ENCODE peak calls at places on chromosomes 12 and 14, in eight cellular contexts. Y, E, C, N, D, S, Z and X are unnamed samples.
A peak's percentile ranks its signal among the peaks of the same experiment; 100 is the strongest.

GRCh38 chr14:104954746-104955395 is 23.3 kb downstream of the AHNAK2 start:
- DNase-seq in Y (no peak), E (no peak), C (no peak), N (no peak), D (no peak), S (no peak), Z (no peak), X (no peak)

GRCh38 chr14:38197761-38198345 is 9.9 kb upstream of the SSTR1 start:
- DNase-seq in Y (peak; percentile 16), E (no peak), C (no peak), N (no peak), D (no peak), S (no peak), Z (no peak), X (no peak)

GRCh38 chr12:570949-571794 is 92.1 kb downstream of the NINJ2 start:
- DNase-seq in Y (peak; percentile 82), E (peak; percentile 50), C (no peak), N (peak; percentile 82), D (peak; percentile 73), S (peak; percentile 80), Z (peak; percentile 59), X (no peak)

GRCh38 chr12:102144221-102144620 is 24.2 kb downstream of the PARPBP start:
- DNase-seq in Y (no peak), E (no peak), C (no peak), N (no peak), D (no peak), S (no peak), Z (no peak), X (no peak)

GRCh38 chr14:21106191-21106505 is 5.3 kb downstream of the TMEM253 start:
- DNase-seq in Y (no peak), E (no peak), C (no peak), N (no peak), D (no peak), S (no peak), Z (no peak), X (no peak)

GRCh38 chr12:68667896-68668295 is 18.9 kb upstream of the NUP107 start:
- DNase-seq in Y (no peak), E (no peak), C (no peak), N (no peak), D (no peak), S (no peak), Z (no peak), X (no peak)

GRCh38 chr14:73153272-73153671 is 17.0 kb downstream of the PSEN1 start:
- DNase-seq in Y (no peak), E (no peak), C (no peak), N (no peak), D (no peak), S (no peak), Z (no peak), X (no peak)

GRCh38 chr12:98998697-98999299 is 353.7 kb downstream of the APAF1 start:
- DNase-seq in Y (peak; percentile 64), E (no peak), C (no peak), N (no peak), D (no peak), S (no peak), Z (peak; percentile 25), X (no peak)

GRCh38 chr12:112170376-112170775 is 45.0 kb downstream of the TRAFD1 start:
- DNase-seq in Y (no peak), E (no peak), C (no peak), N (no peak), D (no peak), S (no peak), Z (no peak), X (no peak)

GRCh38 chr12:99009654-99010296 is 364.7 kb downstream of the APAF1 start:
- DNase-seq in Y (no peak), E (no peak), C (no peak), N (no peak), D (no peak), S (no peak), Z (no peak), X (no peak)

GRCh38 chr12:114655934-114656697 is 27.9 kb downstream of the TBX3 start:
- DNase-seq in Y (no peak), E (no peak), C (no peak), N (no peak), D (no peak), S (peak; percentile 68), Z (no peak), X (no peak)

GRCh38 chr14:53152909-53153701 is at the start of gene DDHD1:
- DNase-seq in Y (peak; percentile 84), E (peak; percentile 77), C (peak; percentile 79), N (peak; percentile 83), D (peak; percentile 82), S (peak; percentile 76), Z (no peak), X (no peak)

GRCh38 chr12:12482150-12482761 is 80.4 kb downstream of the DUSP16 start:
- DNase-seq in Y (no peak), E (no peak), C (no peak), N (no peak), D (no peak), S (no peak), Z (no peak), X (no peak)

GRCh38 chr14:69270097-69270496 is 10.1 kb downstream of the GALNT16 start:
- DNase-seq in Y (no peak), E (no peak), C (no peak), N (no peak), D (no peak), S (no peak), Z (no peak), X (no peak)

GRCh38 chr14:69270795-69271708 is 11.1 kb downstream of the GALNT16 start:
- DNase-seq in Y (peak; percentile 42), E (no peak), C (no peak), N (no peak), D (peak; percentile 37), S (no peak), Z (no peak), X (no peak)

GRCh38 chr14:69268763-69269162 is 8.8 kb downstream of the GALNT16 start:
- DNase-seq in Y (peak; percentile 27), E (no peak), C (no peak), N (no peak), D (no peak), S (no peak), Z (no peak), X (no peak)

GRCh38 chr14:69268223-69268622 is 8.3 kb downstream of the GALNT16 start:
- DNase-seq in Y (no peak), E (no peak), C (no peak), N (no peak), D (no peak), S (no peak), Z (no peak), X (no peak)

GRCh38 chr14:69269381-69269780 is 9.4 kb downstream of the GALNT16 start:
- DNase-seq in Y (no peak), E (no peak), C (no peak), N (no peak), D (no peak), S (no peak), Z (no peak), X (no peak)
- H3K27ac ChIP-seq in Y (no peak overlapping the region), E (no peak overlapping the region), C (peak overlapping the region; percentile 66), N (no peak overlapping the region), D (no peak overlapping the region), S (no peak overlapping the region), Z (no peak overlapping the region), X (no peak overlapping the region)

DNA sequence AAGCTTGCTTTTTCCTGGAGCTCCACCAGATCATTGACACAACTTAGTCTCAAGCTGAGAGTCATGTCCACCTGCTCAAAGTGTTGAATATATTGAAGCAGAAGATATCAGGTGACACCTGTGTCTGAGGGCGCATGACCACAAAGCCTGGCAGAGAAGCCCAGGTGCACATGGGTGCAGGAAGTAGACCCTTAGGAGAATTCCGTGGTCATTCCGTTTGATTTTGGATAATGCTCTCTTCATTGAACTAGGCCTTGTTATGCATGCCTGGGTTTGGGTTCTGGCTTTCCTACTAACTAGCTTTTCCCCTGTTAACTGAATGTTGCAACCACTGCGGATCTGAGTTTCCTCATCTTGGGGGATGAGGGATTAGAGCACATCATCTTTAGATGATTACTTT is 7.1 kb downstream of the ARHGDIB start:
- DNase-seq in Y (no peak), E (no peak), C (no peak), N (no peak), D (no peak), S (no peak), Z (no peak), X (no peak)
- H3K4me3 ChIP-seq in Y (no peak overlapping the region), E (no peak overlapping the region), C (no peak overlapping the region), N (no peak overlapping the region), D (no peak overlapping the region), S (no peak overlapping the region), Z (no peak overlapping the region), X (no peak overlapping the region)

GRCh38 chr14:22271838-22272237 is 317.2 kb downstream of the DAD1 start:
- DNase-seq in Y (no peak), E (no peak), C (no peak), N (no peak), D (no peak), S (no peak), Z (no peak), X (no peak)

GRCh38 chr14:22266683-22267082 is 322.3 kb downstream of the DAD1 start:
- DNase-seq in Y (no peak), E (no peak), C (no peak), N (no peak), D (no peak), S (no peak), Z (no peak), X (no peak)

GRCh38 chr14:22265319-22266140 is 323.5 kb downstream of the DAD1 start:
- DNase-seq in Y (peak; percentile 15), E (no peak), C (no peak), N (no peak), D (no peak), S (no peak), Z (no peak), X (no peak)

GRCh38 chr14:22266141-22266442 is 322.9 kb downstream of the DAD1 start:
- DNase-seq in Y (no peak), E (no peak), C (no peak), N (no peak), D (no peak), S (no peak), Z (no peak), X (no peak)

DNA sequence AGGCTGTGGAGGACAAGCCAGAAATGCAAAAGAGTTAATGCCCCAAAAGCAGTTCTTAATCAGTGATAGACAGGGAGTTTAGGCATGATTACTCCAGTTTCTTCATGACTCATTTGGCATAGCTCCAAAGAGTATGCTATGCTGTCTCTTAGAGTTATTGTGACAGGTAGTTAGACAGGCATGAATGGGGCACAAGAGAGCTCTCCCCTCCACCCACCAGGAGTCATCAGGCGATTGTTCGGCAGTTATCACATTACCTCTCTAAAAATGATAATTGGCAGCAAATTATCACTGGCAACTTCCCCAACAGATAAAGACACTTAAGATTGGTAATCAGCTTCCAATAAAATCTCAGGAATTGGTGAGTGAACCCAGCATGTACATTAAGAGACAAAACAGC is 320.1 kb downstream of the DAD1 start:
- DNase-seq in Y (no peak), E (no peak), C (no peak), N (no peak), D (no peak), S (no peak), Z (no peak), X (no peak)
- H3K27ac ChIP-seq in Y (no peak overlapping the region), E (no peak overlapping the region), C (no peak overlapping the region), N (no peak overlapping the region), D (no peak overlapping the region), S (no peak overlapping the region), Z (no peak overlapping the region), X (no peak overlapping the region)

DNA sequence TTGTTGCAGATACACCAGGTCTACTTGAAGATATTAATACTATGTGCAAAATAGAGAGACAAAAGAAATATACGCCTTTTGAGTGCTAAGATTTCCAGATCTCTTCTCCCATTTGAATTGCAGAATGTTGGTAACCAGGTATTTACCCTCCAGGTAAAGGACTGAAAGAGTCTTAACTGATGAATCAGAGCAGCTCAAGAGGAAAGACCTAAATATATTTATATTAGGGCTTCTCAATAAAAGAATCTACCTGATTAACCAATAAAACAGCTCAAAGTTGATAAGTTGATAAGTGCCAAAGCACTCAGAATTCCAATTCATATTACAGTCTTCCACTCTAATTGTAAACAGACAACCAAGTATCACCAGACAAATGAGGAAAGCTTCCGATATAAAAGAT is 59.2 kb downstream of the ZNF641 start:
- DNase-seq in Y (no peak), E (no peak), C (no peak), N (no peak), D (no peak), S (no peak), Z (no peak), X (no peak)
- H3K4me3 ChIP-seq in Y (no peak overlapping the region), E (no peak overlapping the region), C (no peak overlapping the region), N (no peak overlapping the region), D (no peak overlapping the region), S (no peak overlapping the region), Z (no peak overlapping the region), X (no peak overlapping the region)